ENCODE peak calls at places on chromosomes 3 and 15, in nine cellular contexts. One of them, this sample, is unnamed.

GRCh38 chr3:12947504-12948369 is 106.4 kb upstream of the RPL32 start:
- DNase-seq in myocyte: no peak
- DNase-seq in stimulated activated naive CD8-positive, alpha-beta T cell treated with anti-CD3 and anti-CD28 coated beads, Interleukin-15, Interleukin-2, amounts not matched to agents 100 U/mL and 50 U/mL, for 24 hours: no peak
- DNase-seq in posterior cingulate gyrus: no peak
- DNase-seq in cerebellar cortex: no peak
- DNase-seq in stimulated activated CD4-positive, alpha-beta T cell treated with anti-CD3 and anti-CD28 coated beads, TNF-alpha, amount 100 ng/mL, for 48 hours: no peak
- DNase-seq in putamen: no peak
- DNase-seq in GM23248: peak
- DNase-seq in Daoy: peak
- DNase-seq in this sample: peak

GRCh38 chr15:74128785-74129350 is 1.5 kb upstream of the ISLR2 start:
- DNase-seq in stimulated activated naive CD8-positive, alpha-beta T cell treated with anti-CD3 and anti-CD28 coated beads, Interleukin-15, Interleukin-2, amounts not matched to agents 100 U/mL and 50 U/mL, for 24 hours: no peak
- DNase-seq in stimulated activated CD4-positive, alpha-beta T cell treated with anti-CD3 and anti-CD28 coated beads, TNF-alpha, amount 100 ng/mL, for 48 hours: no peak
- DNase-seq in Daoy: no peak
- DNase-seq in putamen: no peak
- DNase-seq in cerebellar cortex: no peak
- DNase-seq in posterior cingulate gyrus: no peak
- DNase-seq in myocyte: no peak
- DNase-seq in GM23248: no peak
- DNase-seq in this sample: no peak

GRCh38 chr3:97647441-97647840 is 117.1 kb upstream of the ARL6 start:
- DNase-seq in GM23248: no peak
- DNase-seq in Daoy: no peak
- DNase-seq in stimulated activated CD4-positive, alpha-beta T cell treated with anti-CD3 and anti-CD28 coated beads, TNF-alpha, amount 100 ng/mL, for 48 hours: no peak
- DNase-seq in stimulated activated naive CD8-positive, alpha-beta T cell treated with anti-CD3 and anti-CD28 coated beads, Interleukin-15, Interleukin-2, amounts not matched to agents 100 U/mL and 50 U/mL, for 24 hours: no peak
- DNase-seq in myocyte: no peak
- DNase-seq in cerebellar cortex: no peak
- DNase-seq in putamen: no peak
- DNase-seq in posterior cingulate gyrus: no peak
- DNase-seq in this sample: no peak

GRCh38 chr3:133880287-133880686 is 15.4 kb downstream of the RAB6B start:
- DNase-seq in putamen: no peak
- DNase-seq in GM23248: no peak
- DNase-seq in cerebellar cortex: no peak
- DNase-seq in stimulated activated naive CD8-positive, alpha-beta T cell treated with anti-CD3 and anti-CD28 coated beads, Interleukin-15, Interleukin-2, amounts not matched to agents 100 U/mL and 50 U/mL, for 24 hours: no peak
- DNase-seq in posterior cingulate gyrus: no peak
- DNase-seq in myocyte: no peak
- DNase-seq in stimulated activated CD4-positive, alpha-beta T cell treated with anti-CD3 and anti-CD28 coated beads, TNF-alpha, amount 100 ng/mL, for 48 hours: no peak
- DNase-seq in Daoy: no peak
- DNase-seq in this sample: no peak

GRCh38 chr3:123152656-123153055 is 49.1 kb upstream of the SEC22A start:
- DNase-seq in posterior cingulate gyrus: no peak
- DNase-seq in Daoy: no peak
- DNase-seq in myocyte: no peak
- DNase-seq in GM23248: no peak
- DNase-seq in cerebellar cortex: peak
- DNase-seq in putamen: peak
- DNase-seq in stimulated activated naive CD8-positive, alpha-beta T cell treated with anti-CD3 and anti-CD28 coated beads, Interleukin-15, Interleukin-2, amounts not matched to agents 100 U/mL and 50 U/mL, for 24 hours: no peak
- DNase-seq in stimulated activated CD4-positive, alpha-beta T cell treated with anti-CD3 and anti-CD28 coated beads, TNF-alpha, amount 100 ng/mL, for 48 hours: no peak
- DNase-seq in this sample: no peak

GRCh38 chr3:16478516-16478915 is 35.0 kb downstream of the RFTN1 start:
- DNase-seq in stimulated activated naive CD8-positive, alpha-beta T cell treated with anti-CD3 and anti-CD28 coated beads, Interleukin-15, Interleukin-2, amounts not matched to agents 100 U/mL and 50 U/mL, for 24 hours: no peak
- DNase-seq in stimulated activated CD4-positive, alpha-beta T cell treated with anti-CD3 and anti-CD28 coated beads, TNF-alpha, amount 100 ng/mL, for 48 hours: no peak
- DNase-seq in cerebellar cortex: no peak
- DNase-seq in GM23248: peak
- DNase-seq in myocyte: no peak
- DNase-seq in Daoy: peak
- DNase-seq in putamen: no peak
- DNase-seq in posterior cingulate gyrus: no peak
- DNase-seq in this sample: no peak

GRCh38 chr3:196192036-196193001 is 18.9 kb downstream of the ZDHHC19 start:
- DNase-seq in stimulated activated naive CD8-positive, alpha-beta T cell treated with anti-CD3 and anti-CD28 coated beads, Interleukin-15, Interleukin-2, amounts not matched to agents 100 U/mL and 50 U/mL, for 24 hours: peak
- DNase-seq in putamen: peak
- DNase-seq in posterior cingulate gyrus: no peak
- DNase-seq in stimulated activated CD4-positive, alpha-beta T cell treated with anti-CD3 and anti-CD28 coated beads, TNF-alpha, amount 100 ng/mL, for 48 hours: no peak
- DNase-seq in cerebellar cortex: peak
- DNase-seq in GM23248: no peak
- DNase-seq in myocyte: peak
- DNase-seq in Daoy: no peak
- DNase-seq in this sample: peak

GRCh38 chr3:20344400-20344959 is 158.5 kb upstream of the SGO1 start:
- DNase-seq in stimulated activated CD4-positive, alpha-beta T cell treated with anti-CD3 and anti-CD28 coated beads, TNF-alpha, amount 100 ng/mL, for 48 hours: no peak
- DNase-seq in stimulated activated naive CD8-positive, alpha-beta T cell treated with anti-CD3 and anti-CD28 coated beads, Interleukin-15, Interleukin-2, amounts not matched to agents 100 U/mL and 50 U/mL, for 24 hours: no peak
- DNase-seq in cerebellar cortex: no peak
- DNase-seq in Daoy: no peak
- DNase-seq in GM23248: no peak
- DNase-seq in myocyte: no peak
- DNase-seq in putamen: no peak
- DNase-seq in posterior cingulate gyrus: no peak
- DNase-seq in this sample: no peak

GRCh38 chr3:142977399-142977728 is 13.9 kb upstream of the PAQR9 start:
- DNase-seq in stimulated activated naive CD8-positive, alpha-beta T cell treated with anti-CD3 and anti-CD28 coated beads, Interleukin-15, Interleukin-2, amounts not matched to agents 100 U/mL and 50 U/mL, for 24 hours: no peak
- DNase-seq in putamen: no peak
- DNase-seq in cerebellar cortex: no peak
- DNase-seq in myocyte: peak
- DNase-seq in posterior cingulate gyrus: no peak
- DNase-seq in stimulated activated CD4-positive, alpha-beta T cell treated with anti-CD3 and anti-CD28 coated beads, TNF-alpha, amount 100 ng/mL, for 48 hours: no peak
- DNase-seq in GM23248: peak
- DNase-seq in Daoy: peak
- DNase-seq in this sample: peak

GRCh38 chr3:179706233-179706632 is 53.4 kb downstream of the USP13 start:
- DNase-seq in GM23248: peak
- DNase-seq in putamen: no peak
- DNase-seq in Daoy: no peak
- DNase-seq in cerebellar cortex: no peak
- DNase-seq in myocyte: peak
- DNase-seq in posterior cingulate gyrus: no peak
- DNase-seq in stimulated activated CD4-positive, alpha-beta T cell treated with anti-CD3 and anti-CD28 coated beads, TNF-alpha, amount 100 ng/mL, for 48 hours: no peak
- DNase-seq in stimulated activated naive CD8-positive, alpha-beta T cell treated with anti-CD3 and anti-CD28 coated beads, Interleukin-15, Interleukin-2, amounts not matched to agents 100 U/mL and 50 U/mL, for 24 hours: no peak
- DNase-seq in this sample: no peak

GRCh38 chr15:85047271-85047948 is 65.8 kb downstream of the PDE8A start:
- DNase-seq in posterior cingulate gyrus: no peak
- DNase-seq in Daoy: peak
- DNase-seq in GM23248: peak
- DNase-seq in cerebellar cortex: no peak
- DNase-seq in stimulated activated naive CD8-positive, alpha-beta T cell treated with anti-CD3 and anti-CD28 coated beads, Interleukin-15, Interleukin-2, amounts not matched to agents 100 U/mL and 50 U/mL, for 24 hours: peak
- DNase-seq in myocyte: peak
- DNase-seq in putamen: no peak
- DNase-seq in stimulated activated CD4-positive, alpha-beta T cell treated with anti-CD3 and anti-CD28 coated beads, TNF-alpha, amount 100 ng/mL, for 48 hours: no peak
- DNase-seq in this sample: peak

GRCh38 chr3:172539273-172539672 is 16.0 kb upstream of the TNFSF10 start:
- DNase-seq in stimulated activated naive CD8-positive, alpha-beta T cell treated with anti-CD3 and anti-CD28 coated beads, Interleukin-15, Interleukin-2, amounts not matched to agents 100 U/mL and 50 U/mL, for 24 hours: no peak
- DNase-seq in cerebellar cortex: no peak
- DNase-seq in GM23248: no peak
- DNase-seq in stimulated activated CD4-positive, alpha-beta T cell treated with anti-CD3 and anti-CD28 coated beads, TNF-alpha, amount 100 ng/mL, for 48 hours: no peak
- DNase-seq in Daoy: no peak
- DNase-seq in putamen: no peak
- DNase-seq in posterior cingulate gyrus: no peak
- DNase-seq in myocyte: no peak
- DNase-seq in this sample: no peak

GRCh38 chr3:176352716-176353334 is 844.5 kb downstream of the TBL1XR1 start:
- DNase-seq in myocyte: peak
- DNase-seq in GM23248: peak
- DNase-seq in Daoy: no peak
- DNase-seq in putamen: no peak
- DNase-seq in posterior cingulate gyrus: no peak
- DNase-seq in stimulated activated CD4-positive, alpha-beta T cell treated with anti-CD3 and anti-CD28 coated beads, TNF-alpha, amount 100 ng/mL, for 48 hours: no peak
- DNase-seq in cerebellar cortex: no peak
- DNase-seq in stimulated activated naive CD8-positive, alpha-beta T cell treated with anti-CD3 and anti-CD28 coated beads, Interleukin-15, Interleukin-2, amounts not matched to agents 100 U/mL and 50 U/mL, for 24 hours: no peak
- DNase-seq in this sample: peak

GRCh38 chr3:112136959-112137693 is 4.1 kb upstream of the GCSAM start:
- DNase-seq in cerebellar cortex: peak
- DNase-seq in stimulated activated naive CD8-positive, alpha-beta T cell treated with anti-CD3 and anti-CD28 coated beads, Interleukin-15, Interleukin-2, amounts not matched to agents 100 U/mL and 50 U/mL, for 24 hours: peak
- DNase-seq in GM23248: peak
- DNase-seq in Daoy: peak
- DNase-seq in stimulated activated CD4-positive, alpha-beta T cell treated with anti-CD3 and anti-CD28 coated beads, TNF-alpha, amount 100 ng/mL, for 48 hours: no peak
- DNase-seq in posterior cingulate gyrus: peak
- DNase-seq in myocyte: peak
- DNase-seq in putamen: peak
- DNase-seq in this sample: peak

GRCh38 chr3:156681003-156681402 is 6.6 kb downstream of the TIPARP start:
- DNase-seq in stimulated activated naive CD8-positive, alpha-beta T cell treated with anti-CD3 and anti-CD28 coated beads, Interleukin-15, Interleukin-2, amounts not matched to agents 100 U/mL and 50 U/mL, for 24 hours: no peak
- DNase-seq in posterior cingulate gyrus: no peak
- DNase-seq in cerebellar cortex: no peak
- DNase-seq in myocyte: peak
- DNase-seq in stimulated activated CD4-positive, alpha-beta T cell treated with anti-CD3 and anti-CD28 coated beads, TNF-alpha, amount 100 ng/mL, for 48 hours: no peak
- DNase-seq in putamen: no peak
- DNase-seq in GM23248: peak
- DNase-seq in Daoy: peak
- DNase-seq in this sample: no peak

GRCh38 chr15:81432179-81432578 is 58.2 kb upstream of the TMC3 start:
- DNase-seq in cerebellar cortex: no peak
- DNase-seq in myocyte: no peak
- DNase-seq in putamen: no peak
- DNase-seq in GM23248: no peak
- DNase-seq in posterior cingulate gyrus: no peak
- DNase-seq in Daoy: no peak
- DNase-seq in stimulated activated CD4-positive, alpha-beta T cell treated with anti-CD3 and anti-CD28 coated beads, TNF-alpha, amount 100 ng/mL, for 48 hours: no peak
- DNase-seq in stimulated activated naive CD8-positive, alpha-beta T cell treated with anti-CD3 and anti-CD28 coated beads, Interleukin-15, Interleukin-2, amounts not matched to agents 100 U/mL and 50 U/mL, for 24 hours: no peak
- DNase-seq in this sample: no peak

GRCh38 chr3:181730934-181731333 is 19.2 kb downstream of the SOX2 start:
- DNase-seq in myocyte: no peak
- DNase-seq in GM23248: no peak
- DNase-seq in Daoy: no peak
- DNase-seq in putamen: no peak
- DNase-seq in cerebellar cortex: no peak
- DNase-seq in stimulated activated naive CD8-positive, alpha-beta T cell treated with anti-CD3 and anti-CD28 coated beads, Interleukin-15, Interleukin-2, amounts not matched to agents 100 U/mL and 50 U/mL, for 24 hours: no peak
- DNase-seq in stimulated activated CD4-positive, alpha-beta T cell treated with anti-CD3 and anti-CD28 coated beads, TNF-alpha, amount 100 ng/mL, for 48 hours: no peak
- DNase-seq in posterior cingulate gyrus: no peak
- DNase-seq in this sample: no peak

GRCh38 chr3:102179321-102180290 is 255.2 kb upstream of the ZPLD1 start:
- DNase-seq in putamen: no peak
- DNase-seq in GM23248: peak
- DNase-seq in stimulated activated CD4-positive, alpha-beta T cell treated with anti-CD3 and anti-CD28 coated beads, TNF-alpha, amount 100 ng/mL, for 48 hours: no peak
- DNase-seq in stimulated activated naive CD8-positive, alpha-beta T cell treated with anti-CD3 and anti-CD28 coated beads, Interleukin-15, Interleukin-2, amounts not matched to agents 100 U/mL and 50 U/mL, for 24 hours: no peak
- DNase-seq in posterior cingulate gyrus: no peak
- DNase-seq in myocyte: peak
- DNase-seq in cerebellar cortex: no peak
- DNase-seq in Daoy: no peak
- DNase-seq in this sample: peak

GRCh38 chr3:66302288-66302687 is 81.5 kb downstream of the SLC25A26 start:
- DNase-seq in cerebellar cortex: no peak
- DNase-seq in stimulated activated CD4-positive, alpha-beta T cell treated with anti-CD3 and anti-CD28 coated beads, TNF-alpha, amount 100 ng/mL, for 48 hours: no peak
- DNase-seq in putamen: no peak
- DNase-seq in posterior cingulate gyrus: no peak
- DNase-seq in Daoy: no peak
- DNase-seq in myocyte: no peak
- DNase-seq in GM23248: peak
- DNase-seq in stimulated activated naive CD8-positive, alpha-beta T cell treated with anti-CD3 and anti-CD28 coated beads, Interleukin-15, Interleukin-2, amounts not matched to agents 100 U/mL and 50 U/mL, for 24 hours: no peak
- DNase-seq in this sample: no peak

GRCh38 chr15:90142216-90143175 is 40.2 kb upstream of the IDH2 start:
- DNase-seq in stimulated activated CD4-positive, alpha-beta T cell treated with anti-CD3 and anti-CD28 coated beads, TNF-alpha, amount 100 ng/mL, for 48 hours: peak
- DNase-seq in Daoy: no peak
- DNase-seq in GM23248: no peak
- DNase-seq in putamen: no peak
- DNase-seq in myocyte: no peak
- DNase-seq in stimulated activated naive CD8-positive, alpha-beta T cell treated with anti-CD3 and anti-CD28 coated beads, Interleukin-15, Interleukin-2, amounts not matched to agents 100 U/mL and 50 U/mL, for 24 hours: peak
- DNase-seq in posterior cingulate gyrus: no peak
- DNase-seq in cerebellar cortex: no peak
- DNase-seq in this sample: no peak

GRCh38 chr15:60649845-60650548 is 171.1 kb upstream of the ICE2 start:
- DNase-seq in cerebellar cortex: no peak
- DNase-seq in stimulated activated CD4-positive, alpha-beta T cell treated with anti-CD3 and anti-CD28 coated beads, TNF-alpha, amount 100 ng/mL, for 48 hours: peak
- DNase-seq in myocyte: no peak
- DNase-seq in putamen: no peak
- DNase-seq in stimulated activated naive CD8-positive, alpha-beta T cell treated with anti-CD3 and anti-CD28 coated beads, Interleukin-15, Interleukin-2, amounts not matched to agents 100 U/mL and 50 U/mL, for 24 hours: peak
- DNase-seq in Daoy: peak
- DNase-seq in posterior cingulate gyrus: no peak
- DNase-seq in GM23248: peak
- DNase-seq in this sample: no peak

GRCh38 chr3:78317774-78318173 is 1277.9 kb downstream of the ROBO2 start:
- DNase-seq in stimulated activated CD4-positive, alpha-beta T cell treated with anti-CD3 and anti-CD28 coated beads, TNF-alpha, amount 100 ng/mL, for 48 hours: no peak
- DNase-seq in stimulated activated naive CD8-positive, alpha-beta T cell treated with anti-CD3 and anti-CD28 coated beads, Interleukin-15, Interleukin-2, amounts not matched to agents 100 U/mL and 50 U/mL, for 24 hours: no peak
- DNase-seq in myocyte: no peak
- DNase-seq in posterior cingulate gyrus: no peak
- DNase-seq in GM23248: no peak
- DNase-seq in Daoy: no peak
- DNase-seq in cerebellar cortex: no peak
- DNase-seq in putamen: no peak
- DNase-seq in this sample: no peak

GRCh38 chr3:189941679-189942078 is 179.0 kb downstream of the P3H2 start:
- DNase-seq in cerebellar cortex: no peak
- DNase-seq in GM23248: peak
- DNase-seq in stimulated activated naive CD8-positive, alpha-beta T cell treated with anti-CD3 and anti-CD28 coated beads, Interleukin-15, Interleukin-2, amounts not matched to agents 100 U/mL and 50 U/mL, for 24 hours: peak
- DNase-seq in Daoy: peak
- DNase-seq in putamen: no peak
- DNase-seq in stimulated activated CD4-positive, alpha-beta T cell treated with anti-CD3 and anti-CD28 coated beads, TNF-alpha, amount 100 ng/mL, for 48 hours: no peak
- DNase-seq in posterior cingulate gyrus: no peak
- DNase-seq in myocyte: peak
- DNase-seq in this sample: peak

GRCh38 chr15:63610209-63610841 is 13.1 kb downstream of the FBXL22 start:
- DNase-seq in posterior cingulate gyrus: peak
- DNase-seq in stimulated activated naive CD8-positive, alpha-beta T cell treated with anti-CD3 and anti-CD28 coated beads, Interleukin-15, Interleukin-2, amounts not matched to agents 100 U/mL and 50 U/mL, for 24 hours: peak
- DNase-seq in putamen: peak
- DNase-seq in GM23248: peak
- DNase-seq in stimulated activated CD4-positive, alpha-beta T cell treated with anti-CD3 and anti-CD28 coated beads, TNF-alpha, amount 100 ng/mL, for 48 hours: peak
- DNase-seq in cerebellar cortex: peak
- DNase-seq in myocyte: peak
- DNase-seq in Daoy: peak
- DNase-seq in this sample: peak

GRCh38 chr3:132788299-132788698 is 66.1 kb upstream of the NPHP3 start:
- DNase-seq in Daoy: no peak
- DNase-seq in cerebellar cortex: peak
- DNase-seq in myocyte: peak
- DNase-seq in stimulated activated CD4-positive, alpha-beta T cell treated with anti-CD3 and anti-CD28 coated beads, TNF-alpha, amount 100 ng/mL, for 48 hours: no peak
- DNase-seq in putamen: no peak
- DNase-seq in posterior cingulate gyrus: peak
- DNase-seq in stimulated activated naive CD8-positive, alpha-beta T cell treated with anti-CD3 and anti-CD28 coated beads, Interleukin-15, Interleukin-2, amounts not matched to agents 100 U/mL and 50 U/mL, for 24 hours: no peak
- DNase-seq in GM23248: peak
- DNase-seq in this sample: peak

GRCh38 chr3:58234516-58234931 is 3.1 kb upstream of the ABHD6 start:
- DNase-seq in Daoy: peak
- DNase-seq in stimulated activated naive CD8-positive, alpha-beta T cell treated with anti-CD3 and anti-CD28 coated beads, Interleukin-15, Interleukin-2, amounts not matched to agents 100 U/mL and 50 U/mL, for 24 hours: no peak
- DNase-seq in GM23248: peak
- DNase-seq in stimulated activated CD4-positive, alpha-beta T cell treated with anti-CD3 and anti-CD28 coated beads, TNF-alpha, amount 100 ng/mL, for 48 hours: no peak
- DNase-seq in myocyte: peak
- DNase-seq in putamen: no peak
- DNase-seq in cerebellar cortex: no peak
- DNase-seq in posterior cingulate gyrus: no peak
- DNase-seq in this sample: peak

GRCh38 chr15:74383695-74384565 is 16.5 kb upstream of the CYP11A1 start:
- DNase-seq in stimulated activated naive CD8-positive, alpha-beta T cell treated with anti-CD3 and anti-CD28 coated beads, Interleukin-15, Interleukin-2, amounts not matched to agents 100 U/mL and 50 U/mL, for 24 hours: peak
- DNase-seq in myocyte: no peak
- DNase-seq in Daoy: peak
- DNase-seq in putamen: no peak
- DNase-seq in GM23248: peak
- DNase-seq in cerebellar cortex: no peak
- DNase-seq in stimulated activated CD4-positive, alpha-beta T cell treated with anti-CD3 and anti-CD28 coated beads, TNF-alpha, amount 100 ng/mL, for 48 hours: no peak
- DNase-seq in posterior cingulate gyrus: peak
- DNase-seq in this sample: peak

GRCh38 chr3:69787436-69788168 is 48.3 kb downstream of the MITF start:
- DNase-seq in putamen: no peak
- DNase-seq in cerebellar cortex: no peak
- DNase-seq in Daoy: peak
- DNase-seq in posterior cingulate gyrus: no peak
- DNase-seq in stimulated activated naive CD8-positive, alpha-beta T cell treated with anti-CD3 and anti-CD28 coated beads, Interleukin-15, Interleukin-2, amounts not matched to agents 100 U/mL and 50 U/mL, for 24 hours: no peak
- DNase-seq in myocyte: peak
- DNase-seq in stimulated activated CD4-positive, alpha-beta T cell treated with anti-CD3 and anti-CD28 coated beads, TNF-alpha, amount 100 ng/mL, for 48 hours: no peak
- DNase-seq in GM23248: peak
- DNase-seq in this sample: peak

GRCh38 chr15:58190419-58190818 is 52.2 kb downstream of the AQP9 start:
- DNase-seq in myocyte: no peak
- DNase-seq in stimulated activated CD4-positive, alpha-beta T cell treated with anti-CD3 and anti-CD28 coated beads, TNF-alpha, amount 100 ng/mL, for 48 hours: no peak
- DNase-seq in Daoy: no peak
- DNase-seq in putamen: no peak
- DNase-seq in stimulated activated naive CD8-positive, alpha-beta T cell treated with anti-CD3 and anti-CD28 coated beads, Interleukin-15, Interleukin-2, amounts not matched to agents 100 U/mL and 50 U/mL, for 24 hours: no peak
- DNase-seq in GM23248: peak
- DNase-seq in cerebellar cortex: no peak
- DNase-seq in posterior cingulate gyrus: no peak
- DNase-seq in this sample: no peak

GRCh38 chr3:55416381-55416821 is 70.7 kb downstream of the WNT5A start:
- DNase-seq in GM23248: peak
- DNase-seq in putamen: no peak
- DNase-seq in posterior cingulate gyrus: no peak
- DNase-seq in cerebellar cortex: no peak
- DNase-seq in stimulated activated naive CD8-positive, alpha-beta T cell treated with anti-CD3 and anti-CD28 coated beads, Interleukin-15, Interleukin-2, amounts not matched to agents 100 U/mL and 50 U/mL, for 24 hours: no peak
- DNase-seq in myocyte: peak
- DNase-seq in Daoy: peak
- DNase-seq in stimulated activated CD4-positive, alpha-beta T cell treated with anti-CD3 and anti-CD28 coated beads, TNF-alpha, amount 100 ng/mL, for 48 hours: no peak
- DNase-seq in this sample: peak

GRCh38 chr3:63478962-63479660 is 173.4 kb upstream of the SNTN start:
- DNase-seq in stimulated activated naive CD8-positive, alpha-beta T cell treated with anti-CD3 and anti-CD28 coated beads, Interleukin-15, Interleukin-2, amounts not matched to agents 100 U/mL and 50 U/mL, for 24 hours: no peak
- DNase-seq in Daoy: no peak
- DNase-seq in posterior cingulate gyrus: no peak
- DNase-seq in putamen: no peak
- DNase-seq in GM23248: peak
- DNase-seq in cerebellar cortex: no peak
- DNase-seq in myocyte: no peak
- DNase-seq in stimulated activated CD4-positive, alpha-beta T cell treated with anti-CD3 and anti-CD28 coated beads, TNF-alpha, amount 100 ng/mL, for 48 hours: no peak
- DNase-seq in this sample: no peak

This sample was measured in kidney glomerular epithelial cell.